ENCODE peak calls at places on chromosomes 3 and 15, in six cellular contexts. U is NCI-H2081 treated with DMSO at 0.1 percent for 48 hours; O is GM12891; M is T-helper 1 cell; K is epithelial cell of prostate; L is CD8-positive, alpha-beta T cell. P is an unnamed sample.

GRCh38 chr3:24253336-24253735 is 241.3 kb downstream of the THRB start:
- DNase-seq in U (no peak), L (no peak), M (no peak), K (no peak), O (no peak), P (no peak)

GRCh38 chr15:44796508-44796907 is 60.2 kb downstream of the TRIM69 start:
- DNase-seq in K (no peak), L (no peak), O (no peak), U (no peak), M (no peak), P (no peak)

GRCh38 chr15:96330450-96331140 is at the start of gene NR2F2:
- DNase-seq in O (peak; percentile 73), K (peak; percentile 93), L (no peak), U (peak; percentile 91), M (no peak), P (peak; percentile 87)

GRCh38 chr3:7934362-7934761 is 567.3 kb upstream of the LMCD1 start:
- DNase-seq in K (no peak), M (no peak), L (no peak), O (no peak), U (no peak), P (no peak)

GRCh38 chr15:68618339-68619302 is 39.8 kb downstream of the CORO2B start:
- DNase-seq in U (no peak), O (no peak), M (no peak), K (no peak), L (no peak), P (no peak)

GRCh38 chr3:112709929-112710328 is 69.0 kb upstream of the CCDC80 start:
- DNase-seq in U (no peak), O (no peak), L (no peak), K (no peak), M (no peak), P (no peak)

GRCh38 chr3:48708481-48708889 is 8.5 kb downstream of the IP6K2 start:
- DNase-seq in O (no peak), U (no peak), M (no peak), L (no peak), K (no peak), P (no peak)

GRCh38 chr3:136513367-136513766 is 238.8 kb downstream of the STAG1 start:
- DNase-seq in K (no peak), U (no peak), L (no peak), O (no peak), M (no peak), P (no peak)

GRCh38 chr3:195896361-195897080 is 11.8 kb downstream of the TNK2 start:
- DNase-seq in M (no peak), K (no peak), L (no peak), O (no peak), U (no peak), P (no peak)

GRCh38 chr15:83698294-83698693 is 44.4 kb downstream of the ADAMTSL3 start:
- DNase-seq in K (peak; percentile 31), L (no peak), M (no peak), O (no peak), U (no peak), P (no peak)

GRCh38 chr3:62587579-62588031 is 214.3 kb upstream of the FEZF2 start:
- DNase-seq in M (no peak), U (no peak), L (no peak), O (no peak), K (no peak), P (no peak)

GRCh38 chr3:17730318-17730967 is 12.0 kb downstream of the TBC1D5 start:
- DNase-seq in U (peak; percentile 97), O (no peak), K (no peak), L (no peak), M (no peak), P (peak; percentile 12)

GRCh38 chr15:69991493-69991892 is 106.2 kb downstream of the TLE3 start:
- DNase-seq in M (no peak), U (no peak), L (no peak), O (no peak), K (no peak), P (peak; percentile 16)

GRCh38 chr3:50450135-50450911 is 53.1 kb downstream of the CACNA2D2 start:
- DNase-seq in L (peak; percentile 75), M (peak; percentile 32), K (peak; percentile 10), U (no peak), O (no peak), P (no peak)

GRCh38 chr3:122183521-122183892 is at the start of gene CASR:
- DNase-seq in U (no peak), L (no peak), M (no peak), K (peak; percentile 3), O (no peak), P (no peak)

GRCh38 chr15:76340198-76340801 is 3.7 kb downstream of the ISL2 start:
- DNase-seq in U (no peak), O (peak; percentile 43), M (no peak), L (no peak), K (no peak), P (peak; percentile 58)

GRCh38 chr3:57557088-57557537 is 1.0 kb downstream of the PDE12 start:
- DNase-seq in O (peak; percentile 23), L (peak; percentile 38), K (no peak), M (no peak), U (no peak), P (peak; percentile 1)

GRCh38 chr15:22931784-22932536 is 48.2 kb downstream of the CYFIP1 start:
- DNase-seq in M (no peak), U (no peak), K (no peak), O (no peak), L (no peak), P (no peak)

GRCh38 chr3:108093616-108094015 is 2.8 kb upstream of the CD47 start:
- DNase-seq in L (no peak), M (no peak), K (no peak), U (no peak), O (no peak), P (no peak)

GRCh38 chr15:74127255-74127953 is 3.0 kb upstream of the ISLR2 start:
- DNase-seq in L (peak; percentile 83), M (peak; percentile 56), O (peak; percentile 78), U (peak; percentile 48), K (no peak), P (peak; percentile 75)

GRCh38 chr3:118425272-118425837 is 609.3 kb downstream of the IGSF11 start:
- DNase-seq in K (no peak), U (no peak), M (no peak), L (no peak), O (no peak), P (no peak)

GRCh38 chr15:80186066-80186465 is 33.3 kb downstream of the FAH start:
- DNase-seq in L (no peak), U (no peak), O (no peak), K (no peak), M (no peak), P (no peak)

GRCh38 chr3:126315916-126316514 is 41.2 kb downstream of the KLF15 start:
- DNase-seq in M (no peak), O (no peak), U (no peak), L (no peak), K (no peak), P (no peak)

GRCh38 chr15:58136731-58137130 is 1.4 kb upstream of the AQP9 start:
- DNase-seq in K (peak; percentile 77), O (no peak), L (no peak), M (no peak), U (no peak), P (no peak)

GRCh38 chr15:25241241-25241801 is 197.5 kb downstream of the UBE3A start:
- DNase-seq in L (no peak), K (no peak), M (peak; percentile 4), O (no peak), U (no peak), P (no peak)

GRCh38 chr3:193350744-193351143 is 27.8 kb downstream of the ATP13A5 start:
- DNase-seq in K (no peak), M (no peak), U (no peak), L (no peak), O (no peak), P (no peak)

GRCh38 chr3:39378957-39379777 is 4.0 kb upstream of the SLC25A38 start:
- DNase-seq in M (no peak), U (no peak), L (no peak), K (no peak), O (no peak), P (no peak)

GRCh38 chr3:187739125-187739560 is 6.1 kb downstream of the BCL6 start:
- DNase-seq in M (no peak), O (no peak), K (no peak), U (no peak), L (peak; percentile 37), P (no peak)

GRCh38 chr3:161914703-161915102 is 418.1 kb downstream of the OTOL1 start:
- DNase-seq in K (no peak), O (no peak), L (no peak), U (peak; percentile 83), M (no peak), P (peak; percentile 70)

GRCh38 chr15:84668221-84668982 is 10.4 kb upstream of the NMB start:
- DNase-seq in K (no peak), U (no peak), L (no peak), M (no peak), O (no peak), P (no peak)

GRCh38 chr3:170203457-170203856 is 18.8 kb upstream of the PRKCI start:
- DNase-seq in O (no peak), U (no peak), L (no peak), K (no peak), M (no peak), P (no peak)

GRCh38 chr15:89774492-89774891 is 1.6 kb upstream of the MESP2 start:
- DNase-seq in L (no peak), K (peak; percentile 77), O (no peak), U (no peak), M (no peak), P (no peak)

GRCh38 chr15:50126072-50126471 is 7.0 kb upstream of the ATP8B4 start:
- DNase-seq in U (no peak), M (no peak), L (no peak), K (no peak), O (no peak), P (no peak)

GRCh38 chr3:53773586-53774368 is 72.4 kb downstream of the CHDH start:
- DNase-seq in L (no peak), U (no peak), O (peak; percentile 64), K (no peak), M (no peak), P (no peak)

GRCh38 chr3:39879581-39879980 is 70.2 kb downstream of the MYRIP start:
- DNase-seq in K (no peak), U (no peak), M (no peak), L (no peak), O (no peak), P (no peak)

GRCh38 chr3:133280591-133280990 is 119.3 kb upstream of the BFSP2 start:
- DNase-seq in L (no peak), K (no peak), O (no peak), U (no peak), M (no peak), P (no peak)

GRCh38 chr3:32492684-32493436 is 9.8 kb downstream of the CMTM6 start:
- DNase-seq in K (no peak), M (no peak), L (no peak), O (no peak), U (no peak), P (no peak)

GRCh38 chr3:23203651-23204111 is 554 bp downstream of the UBE2E2 start:
- DNase-seq in K (no peak), L (no peak), O (no peak), M (no peak), U (no peak), P (peak; percentile 48)

P was measured in NCI-H146.